ENCODE peak calls at places on chromosome 5, in five cellular contexts. E is left ventricle myocardium inferior, R is LNCaP clone FGC, W is GM06990, N is right atrium auricular region. I is an unnamed sample.

GRCh38 chr5:12845549-12846159 is 941.4 kb upstream of the CTNND2 start:
- DNase-seq in E (no peak), R (no peak), W (no peak), N (no peak), I (no peak)

GRCh38 chr5:157708866-157709265 is 22.4 kb upstream of the THG1L start:
- DNase-seq in E (no peak), R (no peak), W (no peak), N (no peak), I (no peak)

GRCh38 chr5:132268698-132269551 is 11.4 kb downstream of the PDLIM4 start:
- DNase-seq in E (no peak), R (no peak), W (peak), N (peak), I (peak)

GRCh38 chr5:160175438-160176218 is 53.7 kb upstream of the FABP6 start:
- DNase-seq in E (peak), R (no peak), W (no peak), N (peak), I (no peak)

GRCh38 chr5:64947031-64947430 is 178.3 kb downstream of the CWC27 start:
- DNase-seq in E (no peak), R (peak), W (no peak), N (no peak), I (no peak)

GRCh38 chr5:159982421-159983173 is 26.3 kb upstream of the TTC1 start:
- DNase-seq in E (no peak), R (no peak), W (no peak), N (no peak), I (no peak)

GRCh38 chr5:27472000-27472763 is 433.8 kb upstream of the CDH9 start:
- DNase-seq in E (no peak), R (peak), W (peak), N (no peak), I (no peak)

GRCh38 chr5:134878403-134878802 is 4.2 kb downstream of the TXNDC15 start:
- DNase-seq in E (no peak), R (no peak), W (no peak), N (no peak), I (no peak)

GRCh38 chr5:65907138-65907537 is 19.2 kb upstream of the ERBIN start:
- DNase-seq in E (no peak), R (no peak), W (no peak), N (no peak), I (no peak)

GRCh38 chr5:136890431-136891148 is 525.2 kb upstream of the TRPC7 start:
- DNase-seq in E (no peak), R (no peak), W (no peak), N (no peak), I (no peak)

GRCh38 chr5:133723126-133723525 is 110.8 kb upstream of the FSTL4 start:
- DNase-seq in E (no peak), R (no peak), W (no peak), N (peak), I (peak)

GRCh38 chr5:40442346-40442745 is 237.4 kb upstream of the PTGER4 start:
- DNase-seq in E (no peak), R (no peak), W (no peak), N (no peak), I (no peak)

GRCh38 chr5:144189800-144190429 is 19.2 kb downstream of the KCTD16 start:
- DNase-seq in E (no peak), R (no peak), W (no peak), N (no peak), I (no peak)

GRCh38 chr5:107469485-107469884 is 201.3 kb downstream of the EFNA5 start:
- DNase-seq in E (no peak), R (no peak), W (no peak), N (no peak), I (no peak)

GRCh38 chr5:6832994-6833393 is 119.8 kb downstream of the TENT4A start:
- DNase-seq in E (no peak), R (no peak), W (no peak), N (no peak), I (no peak)

GRCh38 chr5:93322970-93323369 is 258.0 kb downstream of the NR2F1-AS1 start:
- DNase-seq in E (no peak), R (no peak), W (no peak), N (no peak), I (no peak)

GRCh38 chr5:6396043-6396442 is 17.7 kb upstream of the MED10 start:
- DNase-seq in E (no peak), R (no peak), W (no peak), N (peak), I (peak)

GRCh38 chr5:168409601-168410458 is 76.4 kb upstream of the RARS1 start:
- DNase-seq in E (no peak), R (no peak), W (no peak), N (no peak), I (no peak)

GRCh38 chr5:160315968-160316367 is 3.6 kb upstream of the CCNJL start:
- DNase-seq in E (no peak), R (peak), W (no peak), N (no peak), I (no peak)

GRCh38 chr5:43973318-43973717 is 370.3 kb downstream of the NNT start:
- DNase-seq in E (no peak), R (no peak), W (no peak), N (no peak), I (no peak)

GRCh38 chr5:77379558-77380061 is 112.5 kb downstream of the WDR41 start:
- DNase-seq in E (no peak), R (no peak), W (peak), N (no peak), I (no peak)

GRCh38 chr5:157059093-157059539 is at the start of gene HAVCR1:
- DNase-seq in E (no peak), R (no peak), W (no peak), N (no peak), I (no peak)

GRCh38 chr5:149063017-149063687 is at the start of gene SH3TC2:
- DNase-seq in E (peak), R (no peak), W (no peak), N (no peak), I (peak)

GRCh38 chr5:87746891-87747366 is 334.2 kb upstream of the CCNH start:
- DNase-seq in E (no peak), R (no peak), W (no peak), N (no peak), I (no peak)

GRCh38 chr5:142478116-142478515 is 153.3 kb upstream of the SPRY4 start:
- DNase-seq in E (no peak), R (no peak), W (no peak), N (no peak), I (no peak)

GRCh38 chr5:176879663-176880392 is 19.3 kb downstream of the HK3 start:
- DNase-seq in E (no peak), R (no peak), W (no peak), N (no peak), I (no peak)

GRCh38 chr5:97471951-97472350 is 288.9 kb upstream of the RIOK2 start:
- DNase-seq in E (no peak), R (no peak), W (no peak), N (no peak), I (no peak)

GRCh38 chr5:131164161-131164930 is 710 bp downstream of the HINT1 start:
- DNase-seq in E (peak), R (no peak), W (peak), N (peak), I (peak)
- TF ChIP-seq CTCF in E (no peak), R (peak), W (peak), N (no peak), I (no peak)

DNA sequence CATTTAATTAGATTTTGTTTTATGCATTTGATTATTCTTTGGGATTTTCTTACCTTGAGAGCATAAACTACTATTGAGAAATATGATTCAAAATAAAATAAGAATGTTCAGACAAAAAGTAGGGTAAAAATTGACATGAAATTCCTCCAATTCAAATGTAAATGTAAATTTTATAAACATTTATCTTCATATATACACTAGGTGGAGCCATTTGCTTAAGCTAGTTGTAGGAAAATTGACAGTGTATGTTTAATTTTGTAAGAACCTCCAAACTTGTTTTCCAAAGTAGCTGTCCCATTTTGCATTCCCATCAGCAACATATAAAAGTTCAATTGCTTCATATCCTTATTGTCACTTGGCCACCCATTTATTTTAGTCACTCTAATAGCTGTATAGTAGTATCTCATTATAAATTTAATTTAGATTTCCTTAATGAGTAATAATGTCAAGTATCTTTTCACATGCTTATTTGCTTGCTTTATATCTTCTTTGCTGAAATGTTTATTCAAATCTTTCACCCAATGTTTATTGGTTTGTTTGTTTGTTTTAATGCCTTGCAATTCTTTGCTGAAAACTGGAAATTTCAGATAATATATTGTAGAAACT is 37.6 kb upstream of the SLCO6A1 start:
- DNase-seq in E (no peak), R (no peak), W (no peak), N (no peak), I (no peak)
- TF ChIP-seq CTCF in E (peak), R (peak), W (peak), N (peak), I (peak)

GRCh38 chr5:122901346-122901745 is 55.9 kb downstream of the SNX24 start:
- DNase-seq in E (no peak), R (no peak), W (no peak), N (no peak), I (no peak)

GRCh38 chr5:122896598-122897282 is 51.3 kb downstream of the SNX24 start:
- DNase-seq in E (no peak), R (no peak), W (no peak), N (no peak), I (no peak)

GRCh38 chr5:122895141-122895540 is 49.7 kb downstream of the SNX24 start:
- DNase-seq in E (no peak), R (no peak), W (no peak), N (no peak), I (no peak)

GRCh38 chr5:122902263-122902662 is 56.9 kb downstream of the SNX24 start:
- DNase-seq in E (no peak), R (no peak), W (no peak), N (no peak), I (no peak)

GRCh38 chr5:122897283-122897602 is 51.8 kb downstream of the SNX24 start:
- DNase-seq in E (no peak), R (no peak), W (no peak), N (no peak), I (no peak)
- TF ChIP-seq CTCF in E (no peak), R (no peak), W (no peak), N (no peak), I (no peak)

DNA sequence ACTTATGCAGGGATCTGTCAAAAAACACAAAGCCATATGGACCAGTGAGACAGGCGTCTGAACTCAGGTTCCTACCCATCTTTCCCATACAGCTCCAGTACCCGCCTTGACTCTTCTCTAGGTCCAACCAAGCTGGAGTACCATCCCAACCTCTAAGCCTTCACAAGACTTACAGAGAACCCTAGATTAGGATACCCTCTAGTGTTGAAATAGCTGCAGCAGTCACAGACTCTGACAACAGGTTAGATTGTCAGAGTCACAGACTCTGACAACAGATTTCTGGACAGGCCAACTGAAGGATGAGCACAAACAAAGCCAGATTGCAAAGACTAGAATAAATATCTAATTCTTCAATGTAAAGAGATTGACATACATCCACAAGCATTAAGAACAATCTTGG is 266.1 kb downstream of the GRIA1 start:
- DNase-seq in E (no peak), R (no peak), W (no peak), N (no peak), I (no peak)
- TF ChIP-seq CTCF in E (no peak), R (peak), W (peak), N (no peak), I (no peak)

I was measured in type B pancreatic cell.